ENCODE peak calls at places on chromosomes 16 and 17, in five cellular contexts. One of them, this sample, is unnamed.

GRCh38 chr16:53743149-53743566 is 39.2 kb downstream of the FTO start:
- DNase-seq in GM23338: peak; percentile 73
- DNase-seq in stomach: no peak
- DNase-seq in endothelial cell of umbilical vein: peak; percentile 28
- DNase-seq in H1: no peak
- DNase-seq in this sample: no peak

GRCh38 chr17:50843150-50843905 is 7.9 kb downstream of the WFIKKN2 start:
- DNase-seq in GM23338: no peak
- DNase-seq in stomach: no peak
- DNase-seq in endothelial cell of umbilical vein: no peak
- DNase-seq in H1: no peak
- DNase-seq in this sample: no peak

GRCh38 chr17:70121136-70121535 is 46.1 kb downstream of the KCNJ16 start:
- DNase-seq in GM23338: no peak
- DNase-seq in stomach: no peak
- DNase-seq in endothelial cell of umbilical vein: peak; percentile 88
- DNase-seq in H1: no peak
- DNase-seq in this sample: no peak

GRCh38 chr17:40315678-40316570 is 6.9 kb downstream of the RARA start:
- DNase-seq in GM23338: no peak
- DNase-seq in stomach: peak; percentile 25
- DNase-seq in endothelial cell of umbilical vein: no peak
- DNase-seq in H1: no peak
- DNase-seq in this sample: peak; percentile 66

GRCh38 chr16:17365591-17366298 is 105.0 kb downstream of the XYLT1 start:
- DNase-seq in GM23338: no peak
- DNase-seq in stomach: no peak
- DNase-seq in endothelial cell of umbilical vein: no peak
- DNase-seq in H1: no peak
- DNase-seq in this sample: no peak

GRCh38 chr16:58440094-58440493 is 47.8 kb downstream of the GINS3 start:
- DNase-seq in GM23338: no peak
- DNase-seq in stomach: no peak
- DNase-seq in endothelial cell of umbilical vein: no peak
- DNase-seq in H1: no peak
- DNase-seq in this sample: no peak

GRCh38 chr17:8060274-8060673 is 21.4 kb downstream of the ALOX15B start:
- DNase-seq in GM23338: peak; percentile 91
- DNase-seq in stomach: peak; percentile 64
- DNase-seq in endothelial cell of umbilical vein: peak; percentile 73
- DNase-seq in H1: no peak
- DNase-seq in this sample: no peak

GRCh38 chr17:80137131-80137530 is 9.8 kb downstream of the EIF4A3 start:
- DNase-seq in GM23338: no peak
- DNase-seq in stomach: no peak
- DNase-seq in endothelial cell of umbilical vein: no peak
- DNase-seq in H1: no peak
- DNase-seq in this sample: peak; percentile 45

GRCh38 chr17:70622382-70623260 is 453.3 kb downstream of the KCNJ2 start:
- DNase-seq in GM23338: peak; percentile 82
- DNase-seq in stomach: peak; percentile 42
- DNase-seq in endothelial cell of umbilical vein: peak; percentile 76
- DNase-seq in H1: peak; percentile 21
- DNase-seq in this sample: no peak

GRCh38 chr16:74898667-74899066 is 86.3 kb downstream of the WDR59 start:
- DNase-seq in GM23338: no peak
- DNase-seq in stomach: no peak
- DNase-seq in endothelial cell of umbilical vein: no peak
- DNase-seq in H1: no peak
- DNase-seq in this sample: no peak

GRCh38 chr16:13453938-13454553 is 465.9 kb upstream of the ERCC4 start:
- DNase-seq in GM23338: peak; percentile 82
- DNase-seq in stomach: peak; percentile 33
- DNase-seq in endothelial cell of umbilical vein: no peak
- DNase-seq in H1: no peak
- DNase-seq in this sample: no peak

GRCh38 chr16:46996391-46996790 is 22.9 kb upstream of the DNAJA2 start:
- DNase-seq in GM23338: peak; percentile 35
- DNase-seq in stomach: no peak
- DNase-seq in endothelial cell of umbilical vein: no peak
- DNase-seq in H1: no peak
- DNase-seq in this sample: no peak

GRCh38 chr17:81509687-81510523 is 2.7 kb downstream of the ACTG1 start:
- DNase-seq in GM23338: no peak
- DNase-seq in stomach: no peak
- DNase-seq in endothelial cell of umbilical vein: peak; percentile 27
- DNase-seq in H1: no peak
- DNase-seq in this sample: no peak

GRCh38 chr16:23342083-23342640 is 40.1 kb downstream of the SCNN1B start:
- DNase-seq in GM23338: no peak
- DNase-seq in stomach: no peak
- DNase-seq in endothelial cell of umbilical vein: no peak
- DNase-seq in H1: no peak
- DNase-seq in this sample: no peak

GRCh38 chr16:74431516-74431915 is 10.2 kb upstream of the CLEC18B start:
- DNase-seq in GM23338: no peak
- DNase-seq in stomach: no peak
- DNase-seq in endothelial cell of umbilical vein: no peak
- DNase-seq in H1: no peak
- DNase-seq in this sample: no peak

GRCh38 chr17:73586153-73586906 is 57.9 kb downstream of the SDK2 start:
- DNase-seq in GM23338: no peak
- DNase-seq in stomach: no peak
- DNase-seq in endothelial cell of umbilical vein: no peak
- DNase-seq in H1: no peak
- DNase-seq in this sample: no peak

GRCh38 chr16:54359555-54359954 is 73.0 kb upstream of the IRX3 start:
- DNase-seq in GM23338: no peak
- DNase-seq in stomach: no peak
- DNase-seq in endothelial cell of umbilical vein: no peak
- DNase-seq in H1: no peak
- DNase-seq in this sample: no peak

GRCh38 chr17:35548213-35548810 is 10.8 kb upstream of the SLFN12L start:
- DNase-seq in GM23338: no peak
- DNase-seq in stomach: no peak
- DNase-seq in endothelial cell of umbilical vein: no peak
- DNase-seq in H1: no peak
- DNase-seq in this sample: no peak

GRCh38 chr17:78788451-78788850 is 6.4 kb upstream of the CYTH1 start:
- DNase-seq in GM23338: no peak
- DNase-seq in stomach: no peak
- DNase-seq in endothelial cell of umbilical vein: no peak
- DNase-seq in H1: no peak
- DNase-seq in this sample: no peak

GRCh38 chr17:73813201-73813600 is 169.0 kb upstream of the SDK2 start:
- DNase-seq in GM23338: no peak
- DNase-seq in stomach: no peak
- DNase-seq in endothelial cell of umbilical vein: no peak
- DNase-seq in H1: no peak
- DNase-seq in this sample: no peak

GRCh38 chr17:8375738-8376259 is 705 bp downstream of the KRABD2 start:
- DNase-seq in GM23338: peak; percentile 60
- DNase-seq in stomach: no peak
- DNase-seq in endothelial cell of umbilical vein: no peak
- DNase-seq in H1: no peak
- DNase-seq in this sample: no peak

GRCh38 chr16:76500006-76500405 is 222.8 kb downstream of the CNTNAP4 start:
- DNase-seq in GM23338: no peak
- DNase-seq in stomach: no peak
- DNase-seq in endothelial cell of umbilical vein: no peak
- DNase-seq in H1: no peak
- DNase-seq in this sample: no peak

GRCh38 chr17:78678220-78678554 is 101.0 kb upstream of the DNAH17 start:
- DNase-seq in GM23338: no peak
- DNase-seq in stomach: no peak
- DNase-seq in endothelial cell of umbilical vein: no peak
- DNase-seq in H1: no peak
- DNase-seq in this sample: no peak

GRCh38 chr16:49557070-49557446 is 183.5 kb downstream of the C16orf78 start:
- DNase-seq in GM23338: peak; percentile 68
- DNase-seq in stomach: no peak
- DNase-seq in endothelial cell of umbilical vein: no peak
- DNase-seq in H1: peak; percentile 43
- DNase-seq in this sample: no peak

GRCh38 chr17:72699566-72699965 is 392.9 kb downstream of the SLC39A11 start:
- DNase-seq in GM23338: no peak
- DNase-seq in stomach: no peak
- DNase-seq in endothelial cell of umbilical vein: no peak
- DNase-seq in H1: no peak
- DNase-seq in this sample: no peak

GRCh38 chr17:10879110-10879509 is 41.2 kb upstream of the PIRT start:
- DNase-seq in GM23338: peak; percentile 12
- DNase-seq in stomach: peak; percentile 50
- DNase-seq in endothelial cell of umbilical vein: no peak
- DNase-seq in H1: no peak
- DNase-seq in this sample: no peak

GRCh38 chr17:35283767-35284166 is 40.9 kb downstream of the SLFN5 start:
- DNase-seq in GM23338: no peak
- DNase-seq in stomach: no peak
- DNase-seq in endothelial cell of umbilical vein: no peak
- DNase-seq in H1: no peak
- DNase-seq in this sample: no peak

GRCh38 chr16:9395958-9396359 is 304.5 kb downstream of the HAPSTR1 start:
- DNase-seq in GM23338: no peak
- DNase-seq in stomach: no peak
- DNase-seq in endothelial cell of umbilical vein: no peak
- DNase-seq in H1: no peak
- DNase-seq in this sample: no peak

GRCh38 chr16:12259258-12259657 is 282.7 kb downstream of the SNX29 start:
- DNase-seq in GM23338: no peak
- DNase-seq in stomach: no peak
- DNase-seq in endothelial cell of umbilical vein: no peak
- DNase-seq in H1: no peak
- DNase-seq in this sample: no peak
- H3K4me1 ChIP-seq in GM23338: no peaks in the 10 kb centered on the region
- H3K4me1 ChIP-seq in stomach: no peaks in the 10 kb centered on the region
- H3K4me1 ChIP-seq in endothelial cell of umbilical vein: no peaks in the 10 kb centered on the region
- H3K4me1 ChIP-seq in H1: no peaks in the 10 kb centered on the region
- H3K4me1 ChIP-seq in this sample: no peaks in the 10 kb centered on the region

DNA sequence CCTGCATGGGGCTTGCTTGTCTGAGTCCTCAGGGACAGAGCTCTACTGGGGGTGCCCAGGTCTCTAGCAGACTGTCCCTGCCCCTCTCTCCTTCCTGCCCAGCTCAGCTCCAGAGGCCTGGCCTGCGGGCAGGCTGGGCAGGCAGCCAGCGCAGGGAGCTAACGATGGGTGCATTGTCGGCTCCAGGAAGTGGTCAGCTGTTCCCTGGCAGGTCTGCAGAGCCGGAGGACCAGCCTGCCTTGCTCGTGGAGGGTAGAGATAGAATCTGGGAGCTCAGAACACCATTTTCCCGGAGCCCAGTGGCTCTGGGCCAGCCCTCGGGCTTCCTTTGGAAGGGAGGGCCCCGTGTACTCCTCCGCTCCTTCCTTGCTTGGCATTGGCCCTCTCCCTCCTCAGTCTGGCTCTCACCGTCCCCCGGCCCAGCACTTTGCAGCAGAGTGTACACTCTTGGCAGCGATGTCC is 189.6 kb downstream of the RAB11FIP4 start:
- DNase-seq in GM23338: no peak
- DNase-seq in stomach: peak; percentile 90
- DNase-seq in endothelial cell of umbilical vein: peak; percentile 78
- DNase-seq in H1: no peak
- DNase-seq in this sample: no peak
- TF ChIP-seq POLR2AphosphoS5 in GM23338: no peak
- TF ChIP-seq POLR2AphosphoS5 in stomach: no peak
- TF ChIP-seq POLR2AphosphoS5 in endothelial cell of umbilical vein: peak; percentile 83
- TF ChIP-seq POLR2AphosphoS5 in H1: no peak
- TF ChIP-seq POLR2AphosphoS5 in this sample: no peak

GRCh38 chr17:63701477-63702222 is 1.7 kb upstream of the LIMD2 start:
- DNase-seq in GM23338: no peak
- DNase-seq in stomach: peak; percentile 41
- DNase-seq in endothelial cell of umbilical vein: no peak
- DNase-seq in H1: no peak
- DNase-seq in this sample: no peak
- H3K4me3 ChIP-seq in GM23338: peak overlapping the region; percentile 81
- H3K4me3 ChIP-seq in stomach: peak overlapping the region; percentile 71
- H3K4me3 ChIP-seq in endothelial cell of umbilical vein: peak overlapping the region; percentile 23
- H3K4me3 ChIP-seq in H1: peak overlapping the region; percentile 30
- H3K4me3 ChIP-seq in this sample: peak overlapping the region; percentile 78

DNA sequence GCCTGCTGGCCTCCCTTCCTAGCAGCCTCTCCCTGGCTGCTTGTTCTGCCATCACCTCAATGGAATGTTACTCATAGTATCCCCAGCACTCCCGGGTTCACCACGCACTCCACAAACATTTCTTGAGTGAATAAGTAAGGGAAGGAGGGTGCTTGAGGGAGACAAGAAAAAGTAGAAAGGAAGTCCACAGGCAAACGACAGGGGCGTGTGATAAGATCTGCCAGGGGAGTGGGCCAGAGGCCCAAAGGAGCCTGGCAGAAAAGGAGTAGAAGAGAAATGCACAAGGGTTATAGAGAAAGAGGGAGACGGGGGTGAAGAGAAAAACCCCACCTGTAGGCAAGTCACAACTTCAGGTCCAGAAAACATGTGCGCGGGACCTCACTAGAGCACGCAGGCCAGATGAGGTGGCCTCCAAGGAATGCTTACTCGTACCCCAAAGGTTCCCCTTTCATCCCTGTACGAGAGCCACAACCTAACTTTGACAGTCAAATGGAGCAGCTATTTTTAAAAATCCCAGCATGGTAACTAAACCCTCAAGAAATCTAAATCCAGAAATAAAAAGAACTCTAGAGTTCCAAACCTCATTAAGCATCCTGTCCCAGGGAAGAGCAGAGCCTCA is 6.6 kb downstream of the ZDHHC7 start:
- DNase-seq in GM23338: no peak
- DNase-seq in stomach: peak; percentile 56
- DNase-seq in endothelial cell of umbilical vein: peak; percentile 23
- DNase-seq in H1: no peak
- DNase-seq in this sample: no peak
- H3K4me1 ChIP-seq in GM23338: no peaks in the 10 kb centered on the region
- H3K4me1 ChIP-seq in stomach: peaks cover 89% of the 10 kb centered on the region
- H3K4me1 ChIP-seq in endothelial cell of umbilical vein: peaks cover 5% of the 10 kb centered on the region
- H3K4me1 ChIP-seq in H1: peaks cover 8% of the 10 kb centered on the region
- H3K4me1 ChIP-seq in this sample: peaks cover 97% of the 10 kb centered on the region

GRCh38 chr17:74872313-74873035 is at the start of gene FDXR:
- DNase-seq in GM23338: no peak
- DNase-seq in stomach: no peak
- DNase-seq in endothelial cell of umbilical vein: no peak
- DNase-seq in H1: no peak
- DNase-seq in this sample: no peak
- TF ChIP-seq POLR2AphosphoS5 in GM23338: peak; percentile 96
- TF ChIP-seq POLR2AphosphoS5 in stomach: no peak
- TF ChIP-seq POLR2AphosphoS5 in endothelial cell of umbilical vein: peak; percentile 97
- TF ChIP-seq POLR2AphosphoS5 in H1: peak; percentile 89
- TF ChIP-seq POLR2AphosphoS5 in this sample: no peak

GRCh38 chr16:70434489-70435260 is 4.2 kb downstream of the ST3GAL2 start:
- DNase-seq in GM23338: no peak
- DNase-seq in stomach: no peak
- DNase-seq in endothelial cell of umbilical vein: no peak
- DNase-seq in H1: no peak
- DNase-seq in this sample: no peak
- H3K4me3 ChIP-seq in GM23338: no peak overlapping the region
- H3K4me3 ChIP-seq in stomach: no peak overlapping the region
- H3K4me3 ChIP-seq in endothelial cell of umbilical vein: no peak overlapping the region
- H3K4me3 ChIP-seq in H1: no peak overlapping the region
- H3K4me3 ChIP-seq in this sample: no peak overlapping the region

GRCh38 chr16:2008009-2008526 is 1.6 kb downstream of the ZNF598 start:
- DNase-seq in GM23338: no peak
- DNase-seq in stomach: no peak
- DNase-seq in endothelial cell of umbilical vein: peak; percentile 46
- DNase-seq in H1: no peak
- DNase-seq in this sample: peak; percentile 89
- H3K4me1 ChIP-seq in GM23338: peaks cover 22% of the 10 kb centered on the region
- H3K4me1 ChIP-seq in stomach: peaks cover 59% of the 10 kb centered on the region
- H3K4me1 ChIP-seq in endothelial cell of umbilical vein: peaks cover 48% of the 10 kb centered on the region
- H3K4me1 ChIP-seq in H1: peaks cover 21% of the 10 kb centered on the region
- H3K4me1 ChIP-seq in this sample: peaks cover 67% of the 10 kb centered on the region

GRCh38 chr16:56988948-56989945 is at the start of gene NLRC5:
- DNase-seq in GM23338: peak; percentile 84
- DNase-seq in stomach: peak; percentile 92
- DNase-seq in endothelial cell of umbilical vein: peak; percentile 82
- DNase-seq in H1: no peak
- DNase-seq in this sample: peak; percentile 94
- TF ChIP-seq POLR2AphosphoS5 in GM23338: peak; percentile 36
- TF ChIP-seq POLR2AphosphoS5 in stomach: peak; percentile 84
- TF ChIP-seq POLR2AphosphoS5 in endothelial cell of umbilical vein: peak; percentile 62
- TF ChIP-seq POLR2AphosphoS5 in H1: no peak
- TF ChIP-seq POLR2AphosphoS5 in this sample: peak; percentile 74